ENCODE peak calls at places on chromosomes 3 and 15, in seven cellular contexts. F is AG08395, Y is head of caudate nucleus, J is NCI-H1048, B is germinal center, T is kidney tubule cell, H is OCI-LY7. D is an unnamed sample.

GRCh38 chr3:161800985-161801559 is 304.5 kb downstream of the OTOL1 start:
- DNase-seq in F (no peak), Y (no peak), J (no peak), B (no peak), T (no peak), H (no peak), D (no peak)

GRCh38 chr3:136750209-136750921 is 1.8 kb downstream of the STAG1 start:
- DNase-seq in F (no peak), Y (no peak), J (no peak), B (peak), T (peak), H (peak), D (no peak)

GRCh38 chr3:36538405-36538804 is 158.1 kb downstream of the STAC start:
- DNase-seq in F (no peak), Y (no peak), J (no peak), B (no peak), T (no peak), H (no peak), D (no peak)

GRCh38 chr3:126422571-126423091 is 27.9 kb downstream of the CFAP100 start:
- DNase-seq in F (no peak), Y (no peak), J (no peak), B (no peak), T (no peak), H (no peak), D (no peak)

GRCh38 chr3:8472549-8472948 is 29.1 kb upstream of the LMCD1 start:
- DNase-seq in F (no peak), Y (no peak), J (no peak), B (no peak), T (no peak), H (no peak), D (no peak)

GRCh38 chr3:100911956-100912355 is 81.3 kb downstream of the ABI3BP start:
- DNase-seq in F (no peak), Y (no peak), J (no peak), B (no peak), T (no peak), H (no peak), D (no peak)

GRCh38 chr15:89797678-89798201 is 16.9 kb downstream of the ANPEP start:
- DNase-seq in F (no peak), Y (no peak), J (no peak), B (no peak), T (no peak), H (no peak), D (no peak)

GRCh38 chr3:97232635-97233034 is 418.2 kb downstream of the EPHA6 start:
- DNase-seq in F (no peak), Y (no peak), J (no peak), B (no peak), T (peak), H (no peak), D (no peak)

GRCh38 chr3:113018461-113019181 is 27.8 kb downstream of the GTPBP8 start:
- DNase-seq in F (peak), Y (no peak), J (no peak), B (no peak), T (peak), H (peak), D (no peak)

GRCh38 chr15:31197497-31198414 is 96.2 kb upstream of the TRPM1 start:
- DNase-seq in F (peak), Y (peak), J (no peak), B (peak), T (peak), H (peak), D (no peak)

GRCh38 chr15:70882361-70882760 is 9.9 kb downstream of the THAP10 start:
- DNase-seq in F (no peak), Y (no peak), J (no peak), B (no peak), T (peak), H (no peak), D (no peak)